ENCODE peak calls at places on chromosomes 7 and 10, in six cellular contexts. X, V, Q, U, Y and W are unnamed samples.

GRCh38 chr7:149415391-149416068 is 45.3 kb downstream of the ZNF777 start:
- DNase-seq in X (peak; percentile 18), V (no peak), Q (no peak), U (no peak), Y (no peak), W (no peak)

GRCh38 chr10:12835709-12836108 is 165.8 kb downstream of the CCDC3 start:
- DNase-seq in X (no peak), V (no peak), Q (no peak), U (no peak), Y (no peak), W (no peak)

GRCh38 chr7:102469351-102469971 is 4.7 kb downstream of the LRWD1 start:
- DNase-seq in X (no peak), V (no peak), Q (no peak), U (no peak), Y (no peak), W (no peak)

GRCh38 chr7:141776374-141776773 is at the start of gene TAS2R4:
- DNase-seq in X (no peak), V (no peak), Q (no peak), U (no peak), Y (no peak), W (no peak)

GRCh38 chr10:86971146-86971991 is 3.1 kb downstream of the ADIRF start:
- DNase-seq in X (peak; percentile 66), V (peak; percentile 41), Q (no peak), U (peak; percentile 97), Y (peak; percentile 76), W (peak; percentile 95)

GRCh38 chr7:45713669-45714520 is 139.7 kb downstream of the ADCY1 start:
- DNase-seq in X (no peak), V (no peak), Q (no peak), U (no peak), Y (no peak), W (peak; percentile 1)

GRCh38 chr7:115522174-115522573 is 508.4 kb downstream of the TFEC start:
- DNase-seq in X (no peak), V (no peak), Q (no peak), U (no peak), Y (no peak), W (no peak)

GRCh38 chr10:31030216-31030615 is 1.4 kb downstream of the ZNF438 start:
- DNase-seq in X (no peak), V (no peak), Q (no peak), U (peak; percentile 47), Y (no peak), W (peak; percentile 24)

GRCh38 chr7:158576050-158576762 is 11.4 kb downstream of the PTPRN2 start:
- DNase-seq in X (no peak), V (no peak), Q (no peak), U (no peak), Y (no peak), W (no peak)

GRCh38 chr10:132430861-132431271 is 33.9 kb downstream of the PWWP2B start:
- DNase-seq in X (no peak), V (no peak), Q (no peak), U (no peak), Y (no peak), W (no peak)

GRCh38 chr7:127876393-127876792 is 154.8 kb downstream of the LRRC4 start:
- DNase-seq in X (no peak), V (no peak), Q (no peak), U (peak; percentile 80), Y (no peak), W (no peak)

GRCh38 chr7:103660455-103661371 is 214.7 kb upstream of the SLC26A5 start:
- DNase-seq in X (no peak), V (no peak), Q (no peak), U (peak; percentile 39), Y (no peak), W (peak; percentile 71)

GRCh38 chr7:151260471-151260870 is 12.0 kb upstream of the SMARCD3 start:
- DNase-seq in X (no peak), V (no peak), Q (no peak), U (no peak), Y (no peak), W (no peak)

GRCh38 chr7:120554960-120555571 is 282.1 kb downstream of the KCND2 start:
- DNase-seq in X (peak; percentile 76), V (peak; percentile 42), Q (peak; percentile 39), U (peak; percentile 73), Y (peak; percentile 84), W (peak; percentile 80)

GRCh38 chr7:63899691-63900393 is 98.8 kb upstream of the ZNF722 start:
- DNase-seq in X (no peak), V (peak; percentile 95), Q (no peak), U (peak; percentile 42), Y (no peak), W (no peak)

GRCh38 chr7:57427594-57427993 is 22.4 kb upstream of the ZNF716 start:
- DNase-seq in X (no peak), V (no peak), Q (no peak), U (no peak), Y (no peak), W (no peak)

GRCh38 chr7:33933611-33934281 is 28.4 kb downstream of the BMPER start:
- DNase-seq in X (no peak), V (peak; percentile 31), Q (no peak), U (peak; percentile 98), Y (no peak), W (no peak)

GRCh38 chr7:148347981-148348380 is 242.6 kb upstream of the C7orf33 start:
- DNase-seq in X (no peak), V (no peak), Q (no peak), U (no peak), Y (no peak), W (no peak)

GRCh38 chr10:112769611-112770370 is 180.3 kb upstream of the TCF7L2 start:
- DNase-seq in X (no peak), V (no peak), Q (no peak), U (no peak), Y (no peak), W (no peak)

DNA sequence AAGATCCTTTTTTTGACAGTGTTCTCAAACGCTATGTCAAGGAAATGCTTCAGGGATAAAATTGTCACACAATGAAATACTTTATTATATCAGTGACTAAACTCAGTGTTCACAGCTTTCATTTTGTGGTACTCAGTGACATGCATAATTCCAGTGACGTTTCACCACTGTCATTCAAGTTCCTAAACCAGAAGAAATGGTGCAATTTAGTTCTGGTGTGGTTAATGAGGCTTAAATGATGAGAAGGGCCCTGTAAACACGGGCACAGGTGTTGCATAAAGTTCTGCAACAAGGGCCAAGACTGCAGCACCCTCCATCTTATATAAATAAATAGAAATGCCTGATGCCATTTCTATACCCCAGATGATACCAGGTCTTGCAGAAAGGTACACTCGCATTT is 1247.1 kb downstream of the GATA3 start:
- DNase-seq in X (no peak), V (no peak), Q (no peak), U (no peak), Y (no peak), W (no peak)
- TF ChIP-seq EZH2phosphoT487 in X (no peak), V (no peak), Q (no peak), U (no peak), Y (no peak), W (no peak)

GRCh38 chr10:17733620-17734019 is 18.4 kb upstream of the TMEM236 start:
- DNase-seq in X (no peak), V (no peak), Q (no peak), U (no peak), Y (no peak), W (no peak)

GRCh38 chr10:17735166-17735941 is 16.6 kb upstream of the TMEM236 start:
- DNase-seq in X (no peak), V (no peak), Q (no peak), U (no peak), Y (no peak), W (no peak)

GRCh38 chr10:17734432-17735110 is 17.4 kb upstream of the TMEM236 start:
- DNase-seq in X (no peak), V (no peak), Q (no peak), U (no peak), Y (no peak), W (no peak)

GRCh38 chr10:17737021-17737965 is 14.7 kb upstream of the TMEM236 start:
- DNase-seq in X (peak; percentile 55), V (peak; percentile 29), Q (peak; percentile 43), U (peak; percentile 65), Y (peak; percentile 71), W (peak; percentile 64)

DNA sequence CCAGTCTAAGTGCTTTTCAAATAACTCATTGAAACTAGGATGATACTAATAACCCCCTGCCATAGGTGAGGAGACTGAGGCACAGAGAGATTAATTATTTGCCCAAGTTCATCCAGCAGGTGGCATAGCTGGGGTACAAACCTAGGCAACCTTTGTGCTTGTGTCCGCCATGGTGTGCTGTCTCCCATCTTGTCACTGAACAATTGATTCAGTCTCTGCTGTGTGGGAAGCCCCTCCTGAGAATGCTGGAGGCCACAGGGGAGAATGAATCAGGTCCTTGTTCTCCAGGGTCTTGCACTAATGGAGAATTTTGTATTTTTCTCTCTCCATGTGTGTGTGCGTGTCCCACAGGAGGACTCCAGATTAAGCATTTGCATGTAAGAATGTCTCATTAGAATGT is 15.8 kb upstream of the TMEM236 start:
- DNase-seq in X (no peak), V (no peak), Q (peak; percentile 17), U (no peak), Y (no peak), W (no peak)
- H4K20me1 ChIP-seq in X (no peaks in the 10 kb centered on the region), V (no peaks in the 10 kb centered on the region), Q (no peaks in the 10 kb centered on the region), U (no peaks in the 10 kb centered on the region), Y (no peaks in the 10 kb centered on the region), W (no peaks in the 10 kb centered on the region)

DNA sequence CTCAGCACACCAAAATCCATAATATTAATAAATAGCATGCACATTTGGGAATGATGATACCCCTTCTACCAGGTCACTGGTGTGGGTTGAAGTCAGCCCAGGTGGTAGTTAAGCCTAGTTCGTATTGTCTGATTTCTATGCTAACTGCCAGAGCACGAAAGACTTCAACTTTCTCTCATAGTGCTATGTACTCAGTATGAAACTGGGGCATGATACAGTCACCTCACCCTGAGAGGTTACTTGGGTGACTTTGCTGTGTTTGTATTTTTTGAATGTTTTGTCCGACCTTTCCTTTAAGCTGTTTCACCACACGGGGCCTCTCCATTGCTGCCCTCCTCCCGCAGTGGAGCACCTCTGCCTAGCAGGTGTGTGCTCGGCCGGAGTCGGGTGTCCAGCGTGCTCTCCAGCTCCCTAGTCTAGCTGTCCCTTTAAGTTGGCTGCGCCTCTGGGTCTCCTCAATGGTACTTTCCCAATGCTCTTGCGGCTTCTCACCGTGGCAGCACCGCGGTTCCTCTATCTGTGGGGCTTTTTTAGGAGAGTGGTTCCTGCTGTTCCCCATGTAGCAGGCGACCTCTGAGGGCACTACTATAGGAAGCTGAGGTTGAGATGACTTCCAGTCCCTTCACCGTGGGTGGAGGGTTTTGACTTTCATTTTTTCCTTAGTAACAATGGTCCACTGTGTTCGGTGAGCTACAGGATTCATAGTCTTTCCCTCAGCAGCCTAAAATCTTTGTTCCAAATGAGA is 524.0 kb upstream of the PFKP start:
- DNase-seq in X (no peak), V (no peak), Q (no peak), U (no peak), Y (no peak), W (no peak)
- TF ChIP-seq EZH2phosphoT487 in X (no peak), V (no peak), Q (no peak), U (no peak), Y (no peak), W (no peak)

DNA sequence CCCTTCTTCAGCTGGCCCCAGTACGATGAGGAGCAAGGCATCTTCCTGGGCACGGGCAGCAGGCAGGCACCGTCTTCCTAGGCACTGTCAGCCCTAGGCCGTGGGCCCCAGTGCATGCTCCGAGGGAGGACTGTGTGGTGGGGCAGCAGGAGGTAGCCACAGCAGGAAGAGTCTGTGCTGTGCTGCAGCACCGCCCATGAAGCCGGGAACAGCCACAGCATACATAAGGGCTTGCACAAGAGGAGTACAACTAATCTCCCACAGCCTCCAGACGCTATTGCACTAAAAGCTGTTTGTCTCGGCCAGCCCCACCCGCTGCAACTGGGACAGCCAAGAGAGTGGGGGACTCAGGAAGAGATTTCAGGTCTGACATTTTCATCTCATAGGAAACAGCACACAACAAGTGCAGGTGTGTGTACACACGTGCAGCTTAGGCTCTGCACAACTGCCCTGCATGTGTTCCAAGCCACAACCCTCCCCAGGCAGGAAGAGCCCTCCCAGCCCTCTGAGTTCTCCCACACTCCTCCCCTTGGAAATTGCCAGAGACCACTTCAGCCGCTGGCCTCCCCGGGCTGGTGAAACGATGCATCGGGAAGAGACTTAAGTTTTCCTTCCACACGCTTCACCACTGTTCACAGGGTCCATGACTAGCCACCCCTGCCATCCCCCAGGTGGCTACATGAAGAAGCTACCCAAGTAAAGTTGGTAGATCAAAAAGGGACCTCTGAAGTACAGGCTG is 88.1 kb upstream of the DDC start:
- DNase-seq in X (no peak), V (no peak), Q (no peak), U (peak; percentile 85), Y (no peak), W (peak; percentile 71)
- H4K20me1 ChIP-seq in X (no peaks in the 10 kb centered on the region), V (peaks cover 51% of the 10 kb centered on the region), Q (no peaks in the 10 kb centered on the region), U (peaks cover 4% of the 10 kb centered on the region), Y (no peaks in the 10 kb centered on the region), W (no peaks in the 10 kb centered on the region)